ENCODE peak calls at places on chromosomes 3 and 15, in five cellular contexts. I is A549, D is tibial nerve, Z is H1, J is stomach. B is an unnamed sample. For H3K4me1, the result is how much of the 10 kb centered on the place peaks cover.

GRCh38 chr3:25677121-25677520 is 12.4 kb upstream of the TOP2B start:
- DNase-seq in J (no peak), Z (no peak), I (no peak), D (no peak), B (no peak)

GRCh38 chr15:58357529-58358476 is 74.0 kb upstream of the LIPC start:
- DNase-seq in I (no peak), D (no peak), J (no peak), Z (no peak), B (no peak)

GRCh38 chr3:133744241-133744640 is 2.0 kb upstream of the TF start:
- DNase-seq in I (no peak), J (no peak), Z (no peak), D (no peak), B (no peak)

GRCh38 chr3:177626014-177626413 is 428.7 kb upstream of the TBL1XR1 start:
- DNase-seq in D (no peak), Z (no peak), I (no peak), J (no peak), B (no peak)

GRCh38 chr15:43370310-43370974 is 401 bp downstream of the ZSCAN29 start:
- DNase-seq in J (peak), Z (no peak), I (no peak), D (no peak), B (peak)

GRCh38 chr3:87047857-87048256 is 56.9 kb upstream of the VGLL3 start:
- DNase-seq in I (no peak), Z (no peak), D (no peak), J (no peak), B (no peak)

GRCh38 chr3:59178698-59179097 is 128.9 kb upstream of the CFAP20DC start:
- DNase-seq in J (no peak), I (no peak), Z (no peak), D (no peak), B (no peak)

GRCh38 chr3:60917136-60917535 is 334.1 kb downstream of the FHIT start:
- DNase-seq in Z (no peak), I (no peak), J (peak), D (no peak), B (no peak)

GRCh38 chr15:67030036-67030762 is 35.2 kb upstream of the SMAD3 start:
- DNase-seq in D (no peak), Z (peak), J (no peak), I (no peak), B (no peak)

GRCh38 chr3:150439657-150440056 is 31.6 kb downstream of the TSC22D2 start:
- DNase-seq in Z (no peak), J (no peak), I (no peak), D (no peak), B (no peak)

GRCh38 chr3:150132101-150132749 is 161.5 kb upstream of the PFN2 start:
- DNase-seq in Z (no peak), I (no peak), J (no peak), D (no peak), B (no peak)

GRCh38 chr15:39096608-39097007 is 484.3 kb upstream of the THBS1 start:
- DNase-seq in Z (no peak), D (no peak), J (no peak), I (no peak), B (no peak)

GRCh38 chr15:58590901-58591300 is 158.6 kb downstream of the ADAM10 start:
- DNase-seq in I (no peak), Z (no peak), D (no peak), J (no peak), B (no peak)

GRCh38 chr3:9781978-9782575 is 10.2 kb downstream of the TADA3 start:
- DNase-seq in I (no peak), Z (no peak), J (no peak), D (no peak), B (no peak)

GRCh38 chr15:37789392-37789776 is 145.1 kb upstream of the TMCO5A start:
- DNase-seq in J (no peak), Z (no peak), D (no peak), I (no peak), B (no peak)

GRCh38 chr3:127750226-127751031 is 71.9 kb downstream of the MGLL start:
- DNase-seq in I (no peak), Z (no peak), D (no peak), J (no peak), B (no peak)

GRCh38 chr3:29091599-29092189 is 189.2 kb upstream of the RBMS3 start:
- DNase-seq in I (no peak), D (no peak), Z (no peak), J (no peak), B (no peak)

GRCh38 chr3:178310833-178311380 is 225.3 kb upstream of the KCNMB2 start:
- DNase-seq in D (no peak), Z (no peak), J (no peak), I (no peak), B (no peak)

GRCh38 chr15:69414702-69415161 is 583 bp downstream of the KIF23 start:
- DNase-seq in D (no peak), Z (no peak), J (no peak), I (peak), B (peak)

GRCh38 chr15:101540480-101541239 is 51.2 kb upstream of the PCSK6 start:
- DNase-seq in Z (no peak), I (no peak), D (no peak), J (no peak), B (no peak)

GRCh38 chr3:170154569-170155143 is 26.9 kb downstream of the PHC3 start:
- DNase-seq in J (no peak), I (no peak), D (no peak), Z (no peak), B (no peak)

GRCh38 chr3:87422333-87422732 is 145.9 kb upstream of the POU1F1 start:
- DNase-seq in Z (no peak), I (no peak), D (no peak), J (no peak), B (no peak)

GRCh38 chr15:31049682-31050606 is 51.6 kb downstream of the TRPM1 start:
- DNase-seq in D (no peak), J (no peak), Z (no peak), I (no peak), B (no peak)

GRCh38 chr3:99633887-99634558 is 4.4 kb upstream of the COL8A1 start:
- DNase-seq in Z (no peak), I (no peak), D (no peak), J (no peak), B (no peak)

GRCh38 chr15:101168898-101169297 is 83.0 kb downstream of the CHSY1 start:
- DNase-seq in I (no peak), D (no peak), J (no peak), Z (no peak), B (no peak)

GRCh38 chr15:40368701-40369473 is 10.9 kb downstream of the DISP2 start:
- DNase-seq in J (no peak), Z (no peak), I (no peak), D (no peak), B (no peak)

GRCh38 chr15:40365624-40366023 is 7.6 kb downstream of the DISP2 start:
- DNase-seq in D (no peak), Z (no peak), J (no peak), I (no peak), B (no peak)

GRCh38 chr15:40367673-40368611 is 9.9 kb downstream of the DISP2 start:
- DNase-seq in Z (peak), I (peak), D (peak), J (peak), B (peak)

GRCh38 chr15:40366204-40367037 is 8.4 kb downstream of the DISP2 start:
- DNase-seq in Z (no peak), D (no peak), J (no peak), I (no peak), B (no peak)

GRCh38 chr15:40367038-40367672 is 9.1 kb downstream of the DISP2 start:
- DNase-seq in Z (no peak), I (no peak), J (peak), D (no peak), B (no peak)
- H3K4me3 ChIP-seq in Z (peak), I (no peak), J (peak), D (no peak), B (peak)

GRCh38 chr15:51526955-51527354 is 95.6 kb downstream of the DMXL2 start:
- DNase-seq in I (no peak), Z (no peak), D (no peak), J (no peak), B (no peak)
- TF ChIP-seq EP300 in I (no peak), Z (no peak), D (no peak), J (no peak), B (no peak)

DNA sequence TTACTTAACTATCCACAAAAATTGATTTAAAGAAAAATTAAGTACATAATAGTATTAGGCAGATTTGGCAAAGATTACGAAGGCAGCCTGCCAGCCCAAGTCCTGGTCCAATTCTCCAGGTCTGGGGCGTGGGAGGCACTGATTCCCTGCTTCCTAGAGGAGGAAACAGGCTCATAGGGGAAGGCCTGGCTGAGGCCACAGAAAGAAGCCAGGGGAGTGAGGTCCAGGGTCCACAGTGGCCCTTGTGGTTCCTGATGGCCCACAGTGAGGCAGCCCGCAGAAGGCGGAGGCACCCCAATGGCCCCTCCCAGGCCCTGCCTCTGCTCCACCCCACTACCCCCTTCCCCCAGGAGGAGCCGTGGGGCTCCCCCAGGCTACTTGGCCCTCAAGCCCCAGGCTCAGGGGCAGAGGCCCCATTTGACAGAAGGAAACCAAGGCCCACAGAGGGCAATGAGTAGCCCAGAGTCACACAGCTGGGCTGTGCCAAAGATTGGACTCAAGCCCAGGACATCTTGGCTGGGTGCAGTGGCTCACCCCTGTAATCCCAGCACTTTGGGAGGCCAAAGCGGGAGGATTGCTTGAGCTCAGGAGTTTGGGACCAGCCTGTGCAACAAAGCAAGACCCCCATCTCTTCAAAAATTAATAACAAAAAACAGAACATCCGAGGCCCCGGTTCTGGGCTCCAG is 21.0 kb downstream of the H1-8 start:
- DNase-seq in D (no peak), Z (no peak), J (no peak), I (no peak), B (no peak)
- H3K4me1 ChIP-seq in D (under half), Z (under half), J (under half), I (under half), B (under half)

DNA sequence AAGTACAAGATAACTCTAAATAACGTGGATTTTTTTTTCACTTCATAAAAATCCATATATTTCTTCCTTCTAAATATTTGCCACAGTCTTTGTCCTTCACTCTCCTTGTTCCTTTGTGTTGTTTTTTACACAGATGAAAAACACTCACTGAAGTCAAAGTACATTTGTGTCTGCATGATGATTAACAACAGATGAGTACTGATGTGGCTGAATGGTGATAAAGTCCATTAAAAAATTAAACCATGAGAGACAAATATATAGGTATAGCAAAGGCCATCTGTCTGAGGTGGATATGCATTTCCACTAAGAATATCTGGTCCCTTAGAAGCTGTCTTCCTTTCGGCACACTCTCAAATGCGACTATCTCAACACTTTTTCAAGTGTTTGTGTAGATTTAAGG is 317.5 kb upstream of the MCTP2 start:
- DNase-seq in I (no peak), Z (no peak), D (no peak), J (no peak), B (no peak)
- H3K4me3 ChIP-seq in I (no peak), Z (no peak), D (no peak), J (no peak), B (no peak)

B was measured in upper lobe of left lung.